ENCODE peak calls at places on chromosomes 13 and 19, in eight cellular contexts. S is Peyer's patch, H is stomach, O is A549, L is ovary, Z is tibial nerve, D is transverse colon, M is uterus. I is an unnamed sample.

GRCh38 chr19:20558011-20558410 is 7.6 kb downstream of the ZNF737 start:
- DNase-seq in S (no peak), H (no peak), O (no peak), L (peak), Z (no peak), D (no peak), M (no peak), I (peak)

GRCh38 chr19:7650148-7650547 is 13.2 kb downstream of the STXBP2 start:
- DNase-seq in S (no peak), H (no peak), O (no peak), L (no peak), Z (no peak), D (no peak), M (no peak), I (no peak)

GRCh38 chr19:45195764-45196163 is 17.2 kb downstream of the BLOC1S3 start:
- DNase-seq in S (no peak), H (no peak), O (no peak), L (no peak), Z (no peak), D (no peak), M (no peak), I (no peak)

GRCh38 chr13:71867101-71867814 is at the start of gene DACH1:
- DNase-seq in S (no peak), H (peak), O (peak), L (no peak), Z (peak), D (peak), M (peak), I (peak)

GRCh38 chr19:6851359-6851758 is 36.0 kb upstream of the ADGRE1 start:
- DNase-seq in S (no peak), H (no peak), O (no peak), L (no peak), Z (no peak), D (no peak), M (no peak), I (no peak)

GRCh38 chr13:35672611-35673010 is 196.1 kb upstream of the MAB21L1 start:
- DNase-seq in S (no peak), H (no peak), O (no peak), L (no peak), Z (no peak), D (no peak), M (no peak), I (no peak)

GRCh38 chr19:30718728-30719127 is 346.5 kb downstream of the ZNF536 start:
- DNase-seq in S (no peak), H (no peak), O (no peak), L (no peak), Z (no peak), D (peak), M (no peak), I (peak)

GRCh38 chr13:96816874-96817273 is 177.4 kb downstream of the OXGR1 start:
- DNase-seq in S (no peak), H (no peak), O (no peak), L (no peak), Z (no peak), D (no peak), M (no peak), I (no peak)

GRCh38 chr13:45522571-45522970 is 57.8 kb downstream of the COG3 start:
- DNase-seq in S (no peak), H (no peak), O (no peak), L (no peak), Z (no peak), D (no peak), M (no peak), I (no peak)

GRCh38 chr13:29480893-29481525 is 114.5 kb downstream of the SLC7A1 start:
- DNase-seq in S (no peak), H (no peak), O (no peak), L (no peak), Z (no peak), D (no peak), M (no peak), I (no peak)

GRCh38 chr19:3335431-3336350 is 30.7 kb upstream of the NFIC start:
- DNase-seq in S (no peak), H (peak), O (no peak), L (peak), Z (peak), D (peak), M (peak), I (peak)

GRCh38 chr13:28590450-28590849 is 68.5 kb upstream of the POMP start:
- DNase-seq in S (no peak), H (no peak), O (no peak), L (no peak), Z (no peak), D (no peak), M (no peak), I (no peak)

GRCh38 chr13:110298566-110299321 is 8.2 kb downstream of the COL4A1 start:
- DNase-seq in S (no peak), H (no peak), O (no peak), L (peak), Z (no peak), D (no peak), M (peak), I (no peak)

GRCh38 chr19:28425431-28425931 is 787.5 kb downstream of the UQCRFS1 start:
- DNase-seq in S (no peak), H (no peak), O (no peak), L (no peak), Z (no peak), D (no peak), M (no peak), I (no peak)

GRCh38 chr19:17727843-17728242 is 8.6 kb downstream of the MAP1S start:
- DNase-seq in S (no peak), H (no peak), O (no peak), L (no peak), Z (no peak), D (no peak), M (no peak), I (no peak)

GRCh38 chr13:44103721-44104490 is 224.2 kb downstream of the LACC1 start:
- DNase-seq in S (no peak), H (no peak), O (no peak), L (no peak), Z (no peak), D (peak), M (no peak), I (no peak)

GRCh38 chr13:66714795-66715194 is 515.3 kb downstream of the PCDH9 start:
- DNase-seq in S (no peak), H (no peak), O (no peak), L (no peak), Z (no peak), D (no peak), M (no peak), I (no peak)

GRCh38 chr13:98217597-98217996 is 40.5 kb upstream of the RNF113B start:
- DNase-seq in S (no peak), H (peak), O (no peak), L (no peak), Z (no peak), D (no peak), M (no peak), I (no peak)

GRCh38 chr13:27036236-27036981 is 135.2 kb downstream of the USP12 start:
- DNase-seq in S (no peak), H (no peak), O (peak), L (no peak), Z (no peak), D (no peak), M (no peak), I (no peak)

GRCh38 chr19:14515501-14516047 is 2.6 kb downstream of the DNAJB1 start:
- DNase-seq in S (no peak), H (no peak), O (no peak), L (peak), Z (no peak), D (no peak), M (no peak), I (no peak)

GRCh38 chr19:1767464-1767933 is 14.2 kb downstream of the ONECUT3 start:
- DNase-seq in S (peak), H (peak), O (no peak), L (no peak), Z (peak), D (peak), M (peak), I (peak)

GRCh38 chr19:34386645-34387445 is 17.4 kb upstream of the PDCD2L start:
- DNase-seq in S (no peak), H (no peak), O (no peak), L (no peak), Z (no peak), D (no peak), M (no peak), I (no peak)

GRCh38 chr19:52923782-52924593 is 760 bp upstream of the ZNF888 start:
- DNase-seq in S (no peak), H (peak), O (no peak), L (no peak), Z (peak), D (peak), M (peak), I (peak)
- TF ChIP-seq POLR2A in S (no peak), H (peak), O (no peak), L (no peak), Z (no peak), D (peak), M (no peak), I (no peak)

DNA sequence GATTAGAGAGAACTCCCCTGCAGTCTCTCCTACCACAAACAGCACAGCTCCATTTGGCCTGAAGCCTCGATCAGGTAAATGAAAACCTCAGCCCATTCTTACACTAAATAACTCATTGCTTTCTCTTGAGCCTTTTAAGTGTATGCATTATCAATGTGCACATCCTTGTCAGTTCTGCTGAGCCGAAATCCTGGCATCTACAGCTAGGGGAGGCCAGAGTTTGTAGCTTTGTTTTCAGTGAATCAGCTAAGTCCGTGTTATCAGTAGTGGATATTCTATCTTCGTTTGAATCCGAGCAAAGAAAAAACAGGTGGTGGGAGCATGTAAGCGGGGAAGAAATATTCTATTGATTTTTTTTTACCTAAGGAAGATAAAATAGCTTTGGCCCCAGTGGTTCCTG is 84.4 kb downstream of the ESD start:
- DNase-seq in S (no peak), H (no peak), O (no peak), L (no peak), Z (no peak), D (no peak), M (no peak), I (no peak)
- H3K27ac ChIP-seq in S (no peak), H (no peak), O (no peak), L (peak), Z (no peak), D (no peak), M (no peak), I (no peak)

GRCh38 chr19:38928406-38929001 is 2.1 kb downstream of the SARS2 start:
- DNase-seq in S (no peak), H (no peak), O (no peak), L (no peak), Z (no peak), D (no peak), M (no peak), I (no peak)

GRCh38 chr19:38930776-38931761 is at the start of gene MRPS12:
- DNase-seq in S (peak), H (peak), O (peak), L (peak), Z (peak), D (peak), M (peak), I (peak)

GRCh38 chr19:38929929-38930775 is at the start of gene SARS2:
- DNase-seq in S (peak), H (peak), O (peak), L (peak), Z (peak), D (peak), M (peak), I (peak)

GRCh38 chr19:38933544-38933943 is 2.8 kb downstream of the MRPS12 start:
- DNase-seq in S (no peak), H (no peak), O (no peak), L (no peak), Z (no peak), D (no peak), M (no peak), I (no peak)

GRCh38 chr19:38932425-38933179 is 1.9 kb downstream of the MRPS12 start:
- DNase-seq in S (peak), H (no peak), O (peak), L (no peak), Z (no peak), D (no peak), M (no peak), I (no peak)
- H3K4me3 ChIP-seq in S (no peak), H (no peak), O (peak), L (no peak), Z (no peak), D (no peak), M (no peak), I (no peak)

DNA sequence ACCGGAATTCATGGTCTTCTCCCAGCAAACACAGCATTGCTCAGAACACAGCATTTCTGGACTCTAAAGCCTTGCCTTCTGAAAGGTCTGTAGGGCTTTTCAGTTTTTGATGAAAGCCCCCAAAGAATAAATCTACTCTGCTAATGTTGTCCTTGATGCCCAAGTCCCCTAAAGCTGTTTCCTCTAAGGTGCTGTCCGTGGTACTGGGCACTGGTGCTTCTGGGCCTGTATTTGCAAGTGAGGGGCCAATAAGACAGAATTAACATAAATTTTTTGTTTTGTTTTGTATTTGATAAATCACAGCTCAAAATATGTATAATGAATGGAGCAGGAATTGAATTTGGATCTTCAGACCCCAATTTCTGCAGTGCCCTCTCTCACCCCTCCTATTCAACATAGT is 12.1 kb upstream of the LGALS13 start:
- DNase-seq in S (no peak), H (no peak), O (no peak), L (no peak), Z (no peak), D (no peak), M (no peak), I (no peak)
- TF ChIP-seq POLR2A in S (no peak), H (no peak), O (no peak), L (no peak), Z (no peak), D (no peak), M (no peak), I (no peak)

GRCh38 chr19:54186934-54187381 is 2.4 kb downstream of the MBOAT7 start:
- DNase-seq in S (no peak), H (peak), O (no peak), L (no peak), Z (no peak), D (peak), M (no peak), I (peak)

GRCh38 chr19:54189668-54190502 is 505 bp upstream of the MBOAT7 start:
- DNase-seq in S (peak), H (peak), O (peak), L (peak), Z (peak), D (peak), M (peak), I (peak)

GRCh38 chr19:54189020-54189667 is at the start of gene MBOAT7:
- DNase-seq in S (no peak), H (no peak), O (no peak), L (no peak), Z (no peak), D (no peak), M (no peak), I (no peak)

GRCh38 chr19:54186351-54186750 is 3.0 kb downstream of the MBOAT7 start:
- DNase-seq in S (no peak), H (no peak), O (no peak), L (no peak), Z (no peak), D (no peak), M (no peak), I (no peak)

DNA sequence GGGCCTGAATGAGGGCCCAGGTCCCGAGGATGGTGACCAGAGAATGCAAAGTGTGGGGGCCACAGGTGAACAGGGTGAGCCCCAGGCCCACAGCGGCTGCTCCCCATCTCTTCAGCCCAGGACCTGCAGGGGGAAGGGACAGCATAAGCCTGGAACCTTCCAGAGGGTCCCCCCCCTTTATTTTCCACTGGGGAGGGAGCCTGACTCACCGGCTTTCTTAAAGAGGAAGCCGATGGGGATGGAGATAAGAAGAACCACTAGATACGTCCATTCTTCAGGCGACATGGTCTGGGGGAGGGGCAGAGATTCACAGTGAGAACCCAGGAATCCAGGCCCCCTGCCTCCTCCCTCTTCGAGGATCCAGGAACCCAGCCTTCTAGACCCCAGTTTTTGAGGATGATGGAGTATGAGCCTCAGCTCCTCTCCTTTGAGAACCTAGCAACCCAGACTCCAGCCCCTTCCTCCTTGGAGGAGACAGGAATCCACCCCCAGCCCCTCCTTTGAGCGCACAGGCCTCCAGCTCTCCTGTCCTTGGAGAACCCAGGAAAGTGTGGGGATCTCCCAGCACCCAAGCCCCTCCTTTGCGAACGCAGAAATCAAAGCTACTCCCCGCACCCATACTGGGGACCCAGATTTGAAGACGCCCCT is 1.0 kb downstream of the MBOAT7 start:
- DNase-seq in S (no peak), H (no peak), O (peak), L (peak), Z (no peak), D (no peak), M (no peak), I (no peak)
- H3K27ac ChIP-seq in S (peak), H (peak), O (peak), L (peak), Z (peak), D (peak), M (peak), I (peak)

GRCh38 chr19:52935434-52935833 is 12.2 kb upstream of the ZNF888 start:
- DNase-seq in S (no peak), H (peak), O (no peak), L (no peak), Z (no peak), D (peak), M (no peak), I (no peak)

GRCh38 chr19:52936151-52936957 is 13.1 kb upstream of the ZNF888 start:
- DNase-seq in S (no peak), H (peak), O (no peak), L (no peak), Z (no peak), D (peak), M (no peak), I (no peak)

GRCh38 chr19:52942371-52943133 is 19.3 kb upstream of the ZNF888 start:
- DNase-seq in S (peak), H (peak), O (no peak), L (peak), Z (peak), D (peak), M (peak), I (peak)

GRCh38 chr19:52941941-52942370 is 18.7 kb upstream of the ZNF888 start:
- DNase-seq in S (peak), H (peak), O (no peak), L (peak), Z (peak), D (peak), M (peak), I (peak)

DNA sequence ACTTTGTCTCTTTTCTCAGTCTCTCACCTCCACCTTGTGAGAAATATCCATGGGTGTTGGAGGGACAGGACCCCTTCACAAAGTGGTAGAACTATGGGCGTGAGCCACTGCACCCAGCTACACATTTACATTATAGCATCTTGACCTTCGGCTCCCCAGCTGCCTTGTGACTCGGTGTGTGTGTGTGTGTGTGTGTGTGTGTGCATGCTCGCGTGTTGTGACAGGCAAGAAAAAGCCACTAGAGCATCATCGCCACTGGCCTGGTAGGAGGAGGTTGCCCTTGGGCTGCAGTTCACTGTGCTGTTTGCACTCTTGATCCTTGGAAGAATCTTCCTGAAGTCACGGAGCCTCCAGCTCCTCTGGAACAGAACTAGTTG is 13.7 kb upstream of the ZNF888 start:
- DNase-seq in S (no peak), H (no peak), O (no peak), L (no peak), Z (no peak), D (no peak), M (no peak), I (no peak)
- H3K4me3 ChIP-seq in S (no peak), H (no peak), O (no peak), L (no peak), Z (no peak), D (no peak), M (no peak), I (no peak)

DNA sequence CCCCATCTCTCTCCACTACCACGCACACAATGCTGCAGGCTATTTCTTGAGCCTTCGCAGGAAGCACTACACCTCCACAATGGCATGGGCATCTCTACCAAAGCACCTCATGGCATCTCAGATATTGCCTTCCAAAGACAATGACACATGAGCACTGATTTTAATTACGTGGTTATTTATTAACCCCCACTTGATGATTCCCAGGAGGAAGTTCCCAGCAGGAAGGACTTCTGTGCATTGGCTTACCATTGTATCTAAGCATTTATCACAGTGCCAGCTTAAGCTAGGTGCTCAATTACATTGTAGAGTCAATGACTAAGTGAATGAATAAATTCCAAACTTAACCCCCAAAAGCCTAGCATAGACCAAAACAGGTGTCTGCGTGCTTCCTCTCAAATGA is 101.4 kb downstream of the ABCC4 start:
- DNase-seq in S (no peak), H (no peak), O (no peak), L (no peak), Z (no peak), D (no peak), M (no peak), I (no peak)
- TF ChIP-seq POLR2A in S (no peak), H (no peak), O (no peak), L (no peak), Z (no peak), D (no peak), M (no peak), I (no peak)

GRCh38 chr19:10625003-10625761 is at the start of gene SLC44A2:
- DNase-seq in S (no peak), H (peak), O (no peak), L (peak), Z (peak), D (peak), M (peak), I (peak)

GRCh38 chr19:10625762-10626138 is 397 bp downstream of the SLC44A2 start:
- DNase-seq in S (no peak), H (no peak), O (no peak), L (no peak), Z (no peak), D (no peak), M (no peak), I (no peak)

GRCh38 chr19:10621966-10622365 is 3.4 kb upstream of the SLC44A2 start:
- DNase-seq in S (no peak), H (no peak), O (no peak), L (no peak), Z (no peak), D (no peak), M (no peak), I (no peak)

GRCh38 chr19:10620786-10621185 is 4.6 kb upstream of the SLC44A2 start:
- DNase-seq in S (no peak), H (no peak), O (no peak), L (no peak), Z (no peak), D (no peak), M (no peak), I (no peak)

GRCh38 chr19:10624585-10624984 is 768 bp upstream of the SLC44A2 start:
- DNase-seq in S (no peak), H (peak), O (no peak), L (no peak), Z (no peak), D (peak), M (no peak), I (no peak)
- H3K27ac ChIP-seq in S (peak), H (peak), O (no peak), L (no peak), Z (peak), D (peak), M (no peak), I (peak)

I was measured in body of pancreas.